ENCODE peak calls at places on chromosomes 11 and 22, in seven cellular contexts. One of them, this sample, is unnamed.

GRCh38 chr11:69293819-69294505 is at the start of gene MYEOV:
- DNase-seq in bronchial epithelial cell: peak
- DNase-seq in astrocyte of the spinal cord: peak
- DNase-seq in pancreas: no peak
- DNase-seq in HFF-Myc: no peak
- DNase-seq in heart right ventricle: no peak
- DNase-seq in foreskin fibroblast: peak
- DNase-seq in this sample: no peak

GRCh38 chr11:95849087-95849825 is 59.0 kb downstream of the CEP57 start:
- DNase-seq in bronchial epithelial cell: peak
- DNase-seq in astrocyte of the spinal cord: peak
- DNase-seq in pancreas: no peak
- DNase-seq in HFF-Myc: peak
- DNase-seq in heart right ventricle: no peak
- DNase-seq in foreskin fibroblast: peak
- DNase-seq in this sample: peak

GRCh38 chr22:27636716-27637503 is 164.6 kb downstream of the MN1 start:
- DNase-seq in bronchial epithelial cell: no peak
- DNase-seq in astrocyte of the spinal cord: no peak
- DNase-seq in pancreas: no peak
- DNase-seq in HFF-Myc: no peak
- DNase-seq in heart right ventricle: peak
- DNase-seq in foreskin fibroblast: no peak
- DNase-seq in this sample: no peak

GRCh38 chr22:18113680-18114394 is 3.2 kb downstream of the TUBA8 start:
- DNase-seq in bronchial epithelial cell: no peak
- DNase-seq in astrocyte of the spinal cord: no peak
- DNase-seq in pancreas: no peak
- DNase-seq in HFF-Myc: no peak
- DNase-seq in heart right ventricle: no peak
- DNase-seq in foreskin fibroblast: no peak
- DNase-seq in this sample: no peak

GRCh38 chr11:94185387-94186084 is 56.9 kb downstream of the PANX1 start:
- DNase-seq in bronchial epithelial cell: no peak
- DNase-seq in astrocyte of the spinal cord: peak
- DNase-seq in pancreas: no peak
- DNase-seq in HFF-Myc: no peak
- DNase-seq in heart right ventricle: no peak
- DNase-seq in foreskin fibroblast: peak
- DNase-seq in this sample: peak

GRCh38 chr11:92843455-92843854 is 126.0 kb upstream of the MTNR1B start:
- DNase-seq in bronchial epithelial cell: peak
- DNase-seq in astrocyte of the spinal cord: no peak
- DNase-seq in pancreas: no peak
- DNase-seq in HFF-Myc: no peak
- DNase-seq in heart right ventricle: no peak
- DNase-seq in foreskin fibroblast: no peak
- DNase-seq in this sample: no peak

GRCh38 chr11:95684170-95684569 is 105.4 kb downstream of the FAM76B start:
- DNase-seq in bronchial epithelial cell: no peak
- DNase-seq in astrocyte of the spinal cord: no peak
- DNase-seq in pancreas: no peak
- DNase-seq in HFF-Myc: no peak
- DNase-seq in heart right ventricle: no peak
- DNase-seq in foreskin fibroblast: no peak
- DNase-seq in this sample: no peak

GRCh38 chr11:69654001-69654659 is 13.2 kb downstream of the CCND1 start:
- DNase-seq in bronchial epithelial cell: no peak
- DNase-seq in astrocyte of the spinal cord: no peak
- DNase-seq in pancreas: peak
- DNase-seq in HFF-Myc: no peak
- DNase-seq in heart right ventricle: no peak
- DNase-seq in foreskin fibroblast: no peak
- DNase-seq in this sample: no peak

GRCh38 chr11:122733301-122733686 is 77.8 kb downstream of the UBASH3B start:
- DNase-seq in bronchial epithelial cell: peak
- DNase-seq in astrocyte of the spinal cord: peak
- DNase-seq in pancreas: no peak
- DNase-seq in HFF-Myc: no peak
- DNase-seq in heart right ventricle: no peak
- DNase-seq in foreskin fibroblast: no peak
- DNase-seq in this sample: no peak

GRCh38 chr11:23041104-23041503 is 180.8 kb upstream of the CCDC179 start:
- DNase-seq in bronchial epithelial cell: peak
- DNase-seq in astrocyte of the spinal cord: no peak
- DNase-seq in pancreas: no peak
- DNase-seq in HFF-Myc: no peak
- DNase-seq in heart right ventricle: no peak
- DNase-seq in foreskin fibroblast: no peak
- DNase-seq in this sample: no peak
- TF ChIP-seq CTCF in bronchial epithelial cell: no peak
- TF ChIP-seq CTCF in astrocyte of the spinal cord: no peak
- TF ChIP-seq CTCF in pancreas: no peak
- TF ChIP-seq CTCF in HFF-Myc: no peak
- TF ChIP-seq CTCF in heart right ventricle: no peak
- TF ChIP-seq CTCF in foreskin fibroblast: no peak
- TF ChIP-seq CTCF in this sample: no peak

DNA sequence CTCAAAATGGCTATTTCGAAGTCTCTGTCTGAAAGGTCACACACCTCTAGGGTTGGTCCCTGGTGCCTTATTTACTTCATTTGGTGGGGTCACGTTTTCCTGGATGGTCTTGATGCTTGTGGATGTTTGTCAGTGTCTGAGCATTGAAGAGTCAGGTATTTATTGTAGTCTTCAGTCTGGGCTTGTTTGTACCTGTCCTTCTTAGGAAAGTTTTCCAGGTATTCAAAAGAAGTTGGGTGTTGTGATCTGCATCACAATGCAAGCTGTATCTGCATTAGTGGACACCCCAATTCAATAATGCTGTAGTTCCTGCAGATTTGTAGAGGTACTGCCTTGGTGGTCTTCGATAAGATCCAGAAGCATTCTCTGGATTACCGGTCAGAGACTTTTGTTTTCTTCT is 63.5 kb upstream of the TP53AIP1 start:
- DNase-seq in bronchial epithelial cell: peak
- DNase-seq in astrocyte of the spinal cord: no peak
- DNase-seq in pancreas: no peak
- DNase-seq in HFF-Myc: no peak
- DNase-seq in heart right ventricle: no peak
- DNase-seq in foreskin fibroblast: no peak
- DNase-seq in this sample: no peak
- TF ChIP-seq CTCF in bronchial epithelial cell: no peak
- TF ChIP-seq CTCF in astrocyte of the spinal cord: no peak
- TF ChIP-seq CTCF in pancreas: no peak
- TF ChIP-seq CTCF in HFF-Myc: no peak
- TF ChIP-seq CTCF in heart right ventricle: no peak
- TF ChIP-seq CTCF in foreskin fibroblast: no peak
- TF ChIP-seq CTCF in this sample: no peak

GRCh38 chr11:111527279-111527678 is 12.7 kb downstream of the HOATZ start:
- DNase-seq in bronchial epithelial cell: no peak
- DNase-seq in astrocyte of the spinal cord: no peak
- DNase-seq in pancreas: no peak
- DNase-seq in HFF-Myc: no peak
- DNase-seq in heart right ventricle: no peak
- DNase-seq in foreskin fibroblast: no peak
- DNase-seq in this sample: no peak

GRCh38 chr11:111530091-111530490 is 10.4 kb upstream of the LAYN start:
- DNase-seq in bronchial epithelial cell: peak
- DNase-seq in astrocyte of the spinal cord: peak
- DNase-seq in pancreas: no peak
- DNase-seq in HFF-Myc: no peak
- DNase-seq in heart right ventricle: no peak
- DNase-seq in foreskin fibroblast: peak
- DNase-seq in this sample: no peak

GRCh38 chr11:111531156-111531555 is 9.4 kb upstream of the LAYN start:
- DNase-seq in bronchial epithelial cell: peak
- DNase-seq in astrocyte of the spinal cord: peak
- DNase-seq in pancreas: no peak
- DNase-seq in HFF-Myc: no peak
- DNase-seq in heart right ventricle: no peak
- DNase-seq in foreskin fibroblast: peak
- DNase-seq in this sample: no peak

GRCh38 chr11:111526501-111526900 is 11.9 kb downstream of the HOATZ start:
- DNase-seq in bronchial epithelial cell: peak
- DNase-seq in astrocyte of the spinal cord: peak
- DNase-seq in pancreas: no peak
- DNase-seq in HFF-Myc: no peak
- DNase-seq in heart right ventricle: no peak
- DNase-seq in foreskin fibroblast: peak
- DNase-seq in this sample: no peak

GRCh38 chr11:111528557-111528956 is 12.0 kb upstream of the LAYN start:
- DNase-seq in bronchial epithelial cell: peak
- DNase-seq in astrocyte of the spinal cord: no peak
- DNase-seq in pancreas: no peak
- DNase-seq in HFF-Myc: no peak
- DNase-seq in heart right ventricle: no peak
- DNase-seq in foreskin fibroblast: peak
- DNase-seq in this sample: no peak
- TF ChIP-seq CTCF in bronchial epithelial cell: no peak
- TF ChIP-seq CTCF in astrocyte of the spinal cord: no peak
- TF ChIP-seq CTCF in pancreas: no peak
- TF ChIP-seq CTCF in HFF-Myc: peak
- TF ChIP-seq CTCF in heart right ventricle: no peak
- TF ChIP-seq CTCF in foreskin fibroblast: peak
- TF ChIP-seq CTCF in this sample: peak

GRCh38 chr22:26199665-26200064 is 30.4 kb downstream of the SEZ6L start:
- DNase-seq in bronchial epithelial cell: no peak
- DNase-seq in astrocyte of the spinal cord: no peak
- DNase-seq in pancreas: no peak
- DNase-seq in HFF-Myc: no peak
- DNase-seq in heart right ventricle: no peak
- DNase-seq in foreskin fibroblast: no peak
- DNase-seq in this sample: no peak
- TF ChIP-seq CTCF in bronchial epithelial cell: no peak
- TF ChIP-seq CTCF in astrocyte of the spinal cord: no peak
- TF ChIP-seq CTCF in pancreas: no peak
- TF ChIP-seq CTCF in HFF-Myc: no peak
- TF ChIP-seq CTCF in heart right ventricle: no peak
- TF ChIP-seq CTCF in foreskin fibroblast: no peak
- TF ChIP-seq CTCF in this sample: no peak

GRCh38 chr11:130525307-130525706 is 76.9 kb downstream of the ADAMTS15 start:
- DNase-seq in bronchial epithelial cell: no peak
- DNase-seq in astrocyte of the spinal cord: no peak
- DNase-seq in pancreas: no peak
- DNase-seq in HFF-Myc: no peak
- DNase-seq in heart right ventricle: no peak
- DNase-seq in foreskin fibroblast: no peak
- DNase-seq in this sample: no peak

GRCh38 chr11:130528301-130528651 is 79.8 kb downstream of the ADAMTS15 start:
- DNase-seq in bronchial epithelial cell: peak
- DNase-seq in astrocyte of the spinal cord: no peak
- DNase-seq in pancreas: no peak
- DNase-seq in HFF-Myc: no peak
- DNase-seq in heart right ventricle: no peak
- DNase-seq in foreskin fibroblast: peak
- DNase-seq in this sample: no peak

GRCh38 chr11:130531061-130531460 is 82.6 kb downstream of the ADAMTS15 start:
- DNase-seq in bronchial epithelial cell: no peak
- DNase-seq in astrocyte of the spinal cord: peak
- DNase-seq in pancreas: no peak
- DNase-seq in HFF-Myc: no peak
- DNase-seq in heart right ventricle: no peak
- DNase-seq in foreskin fibroblast: no peak
- DNase-seq in this sample: peak

GRCh38 chr11:130528862-130529261 is 80.4 kb downstream of the ADAMTS15 start:
- DNase-seq in bronchial epithelial cell: no peak
- DNase-seq in astrocyte of the spinal cord: no peak
- DNase-seq in pancreas: no peak
- DNase-seq in HFF-Myc: no peak
- DNase-seq in heart right ventricle: no peak
- DNase-seq in foreskin fibroblast: no peak
- DNase-seq in this sample: no peak

GRCh38 chr11:130527648-130528300 is 79.3 kb downstream of the ADAMTS15 start:
- DNase-seq in bronchial epithelial cell: peak
- DNase-seq in astrocyte of the spinal cord: peak
- DNase-seq in pancreas: no peak
- DNase-seq in HFF-Myc: no peak
- DNase-seq in heart right ventricle: peak
- DNase-seq in foreskin fibroblast: peak
- DNase-seq in this sample: no peak
- TF ChIP-seq CTCF in bronchial epithelial cell: no peak
- TF ChIP-seq CTCF in astrocyte of the spinal cord: no peak
- TF ChIP-seq CTCF in pancreas: no peak
- TF ChIP-seq CTCF in HFF-Myc: no peak
- TF ChIP-seq CTCF in heart right ventricle: no peak
- TF ChIP-seq CTCF in foreskin fibroblast: no peak
- TF ChIP-seq CTCF in this sample: no peak

GRCh38 chr11:34359548-34359891 is 1.7 kb upstream of the ABTB2 start:
- DNase-seq in bronchial epithelial cell: no peak
- DNase-seq in astrocyte of the spinal cord: no peak
- DNase-seq in pancreas: no peak
- DNase-seq in HFF-Myc: no peak
- DNase-seq in heart right ventricle: no peak
- DNase-seq in foreskin fibroblast: no peak
- DNase-seq in this sample: no peak
- TF ChIP-seq CTCF in bronchial epithelial cell: no peak
- TF ChIP-seq CTCF in astrocyte of the spinal cord: no peak
- TF ChIP-seq CTCF in pancreas: peak
- TF ChIP-seq CTCF in HFF-Myc: no peak
- TF ChIP-seq CTCF in heart right ventricle: peak
- TF ChIP-seq CTCF in foreskin fibroblast: no peak
- TF ChIP-seq CTCF in this sample: no peak